ENCODE peak calls at places on chromosomes 16 and 17, in seven cellular contexts. B, E, P, D, O, F and U are unnamed samples.

GRCh38 chr17:7809086-7809790 is 24.8 kb upstream of the KDM6B start:
- DNase-seq in B (no peak), E (no peak), P (no peak), D (no peak), O (no peak), F (no peak), U (peak)

GRCh38 chr17:41251261-41251660 is 1.8 kb downstream of the KRTAP9-4 start:
- DNase-seq in B (no peak), E (no peak), P (no peak), D (no peak), O (no peak), F (no peak), U (no peak)

GRCh38 chr16:9053006-9053601 is 38.3 kb upstream of the HAPSTR1 start:
- DNase-seq in B (peak), E (no peak), P (peak), D (peak), O (no peak), F (peak), U (peak)

GRCh38 chr16:3149630-3150345 is 15.0 kb downstream of the ZNF213 start:
- DNase-seq in B (peak), E (no peak), P (peak), D (no peak), O (peak), F (peak), U (no peak)

GRCh38 chr17:21282231-21282630 is 2.3 kb upstream of the MAP2K3 start:
- DNase-seq in B (no peak), E (no peak), P (peak), D (no peak), O (no peak), F (peak), U (peak)

GRCh38 chr16:53779186-53779585 is 75.2 kb downstream of the FTO start:
- DNase-seq in B (no peak), E (no peak), P (no peak), D (no peak), O (no peak), F (no peak), U (no peak)

GRCh38 chr17:44205962-44206824 is 6.5 kb upstream of the ATXN7L3 start:
- DNase-seq in B (no peak), E (no peak), P (peak), D (no peak), O (no peak), F (no peak), U (no peak)

GRCh38 chr16:21184834-21185233 is 26.4 kb downstream of the LDAF1 start:
- DNase-seq in B (no peak), E (no peak), P (peak), D (no peak), O (no peak), F (no peak), U (peak)

GRCh38 chr17:2406903-2407790 is 6.3 kb upstream of the MNT start:
- DNase-seq in B (peak), E (no peak), P (peak), D (no peak), O (no peak), F (peak), U (peak)

GRCh38 chr17:78890111-78890897 is 12.7 kb downstream of the CEP295NL start:
- DNase-seq in B (peak), E (peak), P (no peak), D (no peak), O (no peak), F (no peak), U (no peak)

GRCh38 chr17:59160203-59161025 is 4.9 kb downstream of the PRR11 start:
- DNase-seq in B (no peak), E (no peak), P (no peak), D (no peak), O (no peak), F (no peak), U (no peak)